ENCODE peak calls at places on chromosomes 3 and 15, in five cellular contexts. F is endodermal cell, T is psoas muscle, D is tibial artery, I is upper lobe of right lung. W is an unnamed sample.

GRCh38 chr3:45908761-45909160 is 22.4 kb downstream of the CCR9 start:
- DNase-seq in D (no peak), I (no peak), F (peak; percentile 10), T (no peak), W (no peak)

GRCh38 chr3:11288021-11288491 is 15.9 kb downstream of the ATG7 start:
- DNase-seq in T (no peak), F (no peak), D (no peak), I (no peak), W (no peak)

GRCh38 chr3:178966299-178967183 is 105.1 kb downstream of the ZMAT3 start:
- DNase-seq in T (no peak), D (no peak), F (no peak), I (no peak), W (no peak)

GRCh38 chr3:62149962-62150361 is 223.4 kb downstream of the FEZF2 start:
- DNase-seq in F (no peak), T (peak; percentile 57), I (no peak), D (no peak), W (no peak)

GRCh38 chr3:48047841-48048456 is 31.7 kb upstream of the MAP4 start:
- DNase-seq in F (no peak), T (no peak), I (no peak), D (no peak), W (no peak)

GRCh38 chr15:60119101-60119500 is 115.0 kb downstream of the FOXB1 start:
- DNase-seq in F (no peak), D (no peak), T (no peak), I (no peak), W (no peak)

GRCh38 chr3:47096955-47097354 is 67.0 kb downstream of the SETD2 start:
- DNase-seq in T (no peak), F (no peak), I (no peak), D (no peak), W (no peak)

GRCh38 chr3:125165189-125165947 is 47.2 kb downstream of the SLC12A8 start:
- DNase-seq in T (peak; percentile 50), F (peak; percentile 89), I (no peak), D (no peak), W (no peak)

GRCh38 chr3:27877122-27878011 is 155.2 kb upstream of the EOMES start:
- DNase-seq in D (no peak), F (peak; percentile 63), I (no peak), T (no peak), W (no peak)

GRCh38 chr3:136559896-136560295 is 192.3 kb downstream of the STAG1 start:
- DNase-seq in I (no peak), F (no peak), T (no peak), D (no peak), W (no peak)

GRCh38 chr3:14418670-14419250 is 16.4 kb downstream of the SLC6A6 start:
- DNase-seq in D (no peak), F (peak; percentile 89), T (no peak), I (peak; percentile 83), W (no peak)

GRCh38 chr3:42477696-42478095 is 24.7 kb upstream of the VIPR1 start:
- DNase-seq in D (no peak), F (no peak), I (no peak), T (no peak), W (no peak)

GRCh38 chr15:31238369-31238768 is 88.3 kb upstream of the KLF13 start:
- DNase-seq in T (no peak), F (no peak), I (no peak), D (no peak), W (no peak)

GRCh38 chr15:71654714-71655174 is 155.6 kb upstream of the NR2E3 start:
- DNase-seq in D (no peak), F (no peak), T (no peak), I (no peak), W (no peak)

GRCh38 chr15:40096094-40096876 is 12.4 kb downstream of the BMF start:
- DNase-seq in D (peak; percentile 13), T (no peak), I (no peak), F (no peak), W (no peak)

GRCh38 chr15:26224266-26224665 is 361.1 kb upstream of the ATP10A start:
- DNase-seq in I (no peak), T (no peak), F (no peak), D (no peak), W (no peak)

GRCh38 chr3:187264051-187264450 is 27.5 kb downstream of the MASP1 start:
- DNase-seq in D (no peak), I (no peak), F (no peak), T (no peak), W (no peak)

GRCh38 chr3:96813134-96813819 is 1.1 kb upstream of the EPHA6 start:
- DNase-seq in I (peak; percentile 84), F (peak; percentile 96), T (peak; percentile 52), D (peak; percentile 74), W (peak; percentile 91)

GRCh38 chr3:195110647-195111321 is 160.2 kb downstream of the XXYLT1 start:
- DNase-seq in T (no peak), D (peak; percentile 67), F (no peak), I (peak; percentile 57), W (no peak)

GRCh38 chr3:186361612-186362408 is at the start of gene DGKG:
- DNase-seq in T (peak; percentile 40), F (peak; percentile 72), D (peak; percentile 90), I (peak; percentile 83), W (peak; percentile 93)

GRCh38 chr15:20644026-20644425 is 102.4 kb upstream of the GOLGA6L6 start:
- DNase-seq in D (no peak), F (peak; percentile 34), I (no peak), T (no peak), W (peak; percentile 96)

GRCh38 chr3:816605-817004 is 276.2 kb upstream of the CNTN6 start:
- DNase-seq in F (no peak), D (no peak), T (no peak), I (no peak), W (peak; percentile 60)

GRCh38 chr3:50272911-50273688 is 4.2 kb downstream of the SEMA3B start:
- DNase-seq in F (peak; percentile 97), T (peak; percentile 86), I (peak; percentile 94), D (peak; percentile 91), W (no peak)
- TF ChIP-seq CTCF in F (peak; percentile 99), T (peak; percentile 99), I (peak; percentile 98), D (peak; percentile 99), W (peak; percentile 98)

DNA sequence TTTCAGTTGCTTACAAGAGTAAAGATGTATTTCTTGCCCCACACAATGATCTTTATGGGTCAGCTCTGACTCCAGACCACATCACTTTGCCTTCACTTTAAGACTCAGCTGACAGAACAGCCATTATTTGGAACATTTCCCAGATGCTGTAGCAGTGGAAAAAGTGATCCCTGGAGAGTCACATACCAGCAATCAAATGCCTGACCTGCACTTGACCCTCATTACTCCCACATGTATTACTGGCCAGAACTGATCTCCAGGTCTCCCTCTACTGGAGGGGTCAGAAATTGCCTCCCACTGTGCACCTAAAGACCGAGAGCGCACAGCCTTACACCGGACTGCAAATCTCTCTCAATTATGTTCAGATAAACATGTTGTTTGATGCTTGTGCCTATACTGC is 88.6 kb upstream of the ZNF385D start:
- DNase-seq in I (no peak), D (no peak), T (no peak), F (no peak), W (no peak)
- TF ChIP-seq CTCF in I (peak; percentile 22), D (peak; percentile 16), T (peak; percentile 54), F (peak; percentile 60), W (peak; percentile 73)

DNA sequence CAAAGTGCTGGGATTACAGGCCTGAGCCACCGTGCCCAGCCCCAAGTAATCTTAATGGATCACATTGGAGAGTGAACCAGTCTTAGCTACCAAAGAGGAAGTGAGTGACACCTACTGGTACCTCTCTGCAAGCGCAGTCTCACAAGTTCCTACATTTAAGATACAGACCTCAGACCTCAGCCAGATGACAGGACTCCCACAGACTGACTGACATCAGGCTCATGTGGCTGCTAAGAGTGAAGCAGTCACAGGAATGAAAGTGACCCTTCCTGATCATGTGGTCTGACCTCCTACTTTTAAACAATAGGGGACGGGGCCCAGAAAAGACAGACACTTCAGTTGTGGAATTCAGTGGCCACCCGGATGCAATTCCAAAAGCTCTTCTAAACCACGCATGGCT is 36.3 kb upstream of the GNB5 start:
- DNase-seq in I (no peak), F (peak; percentile 90), T (peak; percentile 50), D (peak; percentile 77), W (no peak)
- TF ChIP-seq CTCF in I (peak; percentile 75), F (peak; percentile 81), T (peak; percentile 81), D (peak; percentile 65), W (peak; percentile 88)

GRCh38 chr15:100910119-100910518 is 9.0 kb upstream of the LRRK1 start:
- DNase-seq in T (no peak), I (no peak), D (peak; percentile 31), F (peak; percentile 47), W (no peak)
- TF ChIP-seq CTCF in T (no peak), I (no peak), D (no peak), F (peak; percentile 62), W (peak; percentile 52)